ENCODE peak calls at places on chromosome 18, in eight cellular contexts. One of them, this sample, is unnamed.

GRCh38 chr18:71808576-71808975 is 735.6 kb downstream of the CBLN2 start:
- DNase-seq in amniotic stem cell: no peak
- DNase-seq in T-cell: no peak
- DNase-seq in activated CD4-positive, alpha-beta T cell treated with anti-CD3 and anti-CD28 coated beads, Interleukin-2, amount 50 U/mL, for 1 hour: no peak
- DNase-seq in iPS-NIHi11: no peak
- DNase-seq in HS-5: no peak
- DNase-seq in lower lobe of right lung: no peak
- DNase-seq in iPS DF 6.9: no peak
- DNase-seq in this sample: no peak

GRCh38 chr18:12422936-12423335 is 15.2 kb downstream of the PRELID3A start:
- DNase-seq in amniotic stem cell: no peak
- DNase-seq in T-cell: no peak
- DNase-seq in activated CD4-positive, alpha-beta T cell treated with anti-CD3 and anti-CD28 coated beads, Interleukin-2, amount 50 U/mL, for 1 hour: no peak
- DNase-seq in iPS-NIHi11: no peak
- DNase-seq in HS-5: no peak
- DNase-seq in lower lobe of right lung: no peak
- DNase-seq in iPS DF 6.9: no peak
- DNase-seq in this sample: no peak

GRCh38 chr18:79871481-79872091 is 73.8 kb downstream of the KCNG2 start:
- DNase-seq in amniotic stem cell: no peak
- DNase-seq in T-cell: no peak
- DNase-seq in activated CD4-positive, alpha-beta T cell treated with anti-CD3 and anti-CD28 coated beads, Interleukin-2, amount 50 U/mL, for 1 hour: no peak
- DNase-seq in iPS-NIHi11: no peak
- DNase-seq in HS-5: no peak
- DNase-seq in lower lobe of right lung: no peak
- DNase-seq in iPS DF 6.9: no peak
- DNase-seq in this sample: no peak

GRCh38 chr18:7633171-7633570 is 66.1 kb downstream of the PTPRM start:
- DNase-seq in amniotic stem cell: no peak
- DNase-seq in T-cell: no peak
- DNase-seq in activated CD4-positive, alpha-beta T cell treated with anti-CD3 and anti-CD28 coated beads, Interleukin-2, amount 50 U/mL, for 1 hour: no peak
- DNase-seq in iPS-NIHi11: no peak
- DNase-seq in HS-5: no peak
- DNase-seq in lower lobe of right lung: no peak
- DNase-seq in iPS DF 6.9: no peak
- DNase-seq in this sample: no peak

GRCh38 chr18:21703241-21703820 is 1.2 kb downstream of the ABHD3 start:
- DNase-seq in amniotic stem cell: no peak
- DNase-seq in T-cell: no peak
- DNase-seq in activated CD4-positive, alpha-beta T cell treated with anti-CD3 and anti-CD28 coated beads, Interleukin-2, amount 50 U/mL, for 1 hour: peak; percentile 15
- DNase-seq in iPS-NIHi11: peak; percentile 17
- DNase-seq in HS-5: no peak
- DNase-seq in lower lobe of right lung: no peak
- DNase-seq in iPS DF 6.9: no peak
- DNase-seq in this sample: no peak

GRCh38 chr18:79733135-79733609 is 53.6 kb downstream of the CTDP1 start:
- DNase-seq in amniotic stem cell: no peak
- DNase-seq in T-cell: no peak
- DNase-seq in activated CD4-positive, alpha-beta T cell treated with anti-CD3 and anti-CD28 coated beads, Interleukin-2, amount 50 U/mL, for 1 hour: no peak
- DNase-seq in iPS-NIHi11: no peak
- DNase-seq in HS-5: no peak
- DNase-seq in lower lobe of right lung: peak; percentile 34
- DNase-seq in iPS DF 6.9: no peak
- DNase-seq in this sample: no peak

GRCh38 chr18:62974388-62974787 is 259.0 kb downstream of the PHLPP1 start:
- DNase-seq in amniotic stem cell: no peak
- DNase-seq in T-cell: no peak
- DNase-seq in activated CD4-positive, alpha-beta T cell treated with anti-CD3 and anti-CD28 coated beads, Interleukin-2, amount 50 U/mL, for 1 hour: no peak
- DNase-seq in iPS-NIHi11: no peak
- DNase-seq in HS-5: no peak
- DNase-seq in lower lobe of right lung: no peak
- DNase-seq in iPS DF 6.9: no peak
- DNase-seq in this sample: no peak

GRCh38 chr18:79598885-79599175 is 80.8 kb upstream of the CTDP1 start:
- DNase-seq in amniotic stem cell: no peak
- DNase-seq in T-cell: no peak
- DNase-seq in activated CD4-positive, alpha-beta T cell treated with anti-CD3 and anti-CD28 coated beads, Interleukin-2, amount 50 U/mL, for 1 hour: no peak
- DNase-seq in iPS-NIHi11: no peak
- DNase-seq in HS-5: no peak
- DNase-seq in lower lobe of right lung: peak; percentile 22
- DNase-seq in iPS DF 6.9: no peak
- DNase-seq in this sample: no peak

GRCh38 chr18:2281523-2282199 is 289.6 kb downstream of the METTL4 start:
- DNase-seq in amniotic stem cell: no peak
- DNase-seq in T-cell: no peak
- DNase-seq in activated CD4-positive, alpha-beta T cell treated with anti-CD3 and anti-CD28 coated beads, Interleukin-2, amount 50 U/mL, for 1 hour: no peak
- DNase-seq in iPS-NIHi11: no peak
- DNase-seq in HS-5: no peak
- DNase-seq in lower lobe of right lung: no peak
- DNase-seq in iPS DF 6.9: no peak
- DNase-seq in this sample: no peak

GRCh38 chr18:26461405-26461804 is 86.9 kb downstream of the KCTD1 start:
- DNase-seq in amniotic stem cell: no peak
- DNase-seq in T-cell: no peak
- DNase-seq in activated CD4-positive, alpha-beta T cell treated with anti-CD3 and anti-CD28 coated beads, Interleukin-2, amount 50 U/mL, for 1 hour: no peak
- DNase-seq in iPS-NIHi11: no peak
- DNase-seq in HS-5: no peak
- DNase-seq in lower lobe of right lung: no peak
- DNase-seq in iPS DF 6.9: no peak
- DNase-seq in this sample: no peak

GRCh38 chr18:27136208-27136535 is 48.9 kb downstream of the CHST9 start:
- DNase-seq in amniotic stem cell: no peak
- DNase-seq in T-cell: no peak
- DNase-seq in activated CD4-positive, alpha-beta T cell treated with anti-CD3 and anti-CD28 coated beads, Interleukin-2, amount 50 U/mL, for 1 hour: no peak
- DNase-seq in iPS-NIHi11: peak; percentile 63
- DNase-seq in HS-5: peak; percentile 65
- DNase-seq in lower lobe of right lung: peak; percentile 51
- DNase-seq in iPS DF 6.9: peak; percentile 39
- DNase-seq in this sample: no peak

GRCh38 chr18:77059294-77059916 is 73.2 kb downstream of the MBP start:
- DNase-seq in amniotic stem cell: no peak
- DNase-seq in T-cell: no peak
- DNase-seq in activated CD4-positive, alpha-beta T cell treated with anti-CD3 and anti-CD28 coated beads, Interleukin-2, amount 50 U/mL, for 1 hour: no peak
- DNase-seq in iPS-NIHi11: peak; percentile 56
- DNase-seq in HS-5: no peak
- DNase-seq in lower lobe of right lung: no peak
- DNase-seq in iPS DF 6.9: no peak
- DNase-seq in this sample: no peak

GRCh38 chr18:49250819-49251388 is 209.5 kb downstream of the DYM start:
- DNase-seq in amniotic stem cell: no peak
- DNase-seq in T-cell: no peak
- DNase-seq in activated CD4-positive, alpha-beta T cell treated with anti-CD3 and anti-CD28 coated beads, Interleukin-2, amount 50 U/mL, for 1 hour: no peak
- DNase-seq in iPS-NIHi11: no peak
- DNase-seq in HS-5: no peak
- DNase-seq in lower lobe of right lung: no peak
- DNase-seq in iPS DF 6.9: no peak
- DNase-seq in this sample: no peak

GRCh38 chr18:63208676-63209075 is 110.9 kb downstream of the BCL2 start:
- DNase-seq in amniotic stem cell: no peak
- DNase-seq in T-cell: no peak
- DNase-seq in activated CD4-positive, alpha-beta T cell treated with anti-CD3 and anti-CD28 coated beads, Interleukin-2, amount 50 U/mL, for 1 hour: no peak
- DNase-seq in iPS-NIHi11: no peak
- DNase-seq in HS-5: no peak
- DNase-seq in lower lobe of right lung: no peak
- DNase-seq in iPS DF 6.9: no peak
- DNase-seq in this sample: no peak

GRCh38 chr18:36143391-36143790 is 13.7 kb downstream of the ELP2 start:
- DNase-seq in amniotic stem cell: no peak
- DNase-seq in T-cell: no peak
- DNase-seq in activated CD4-positive, alpha-beta T cell treated with anti-CD3 and anti-CD28 coated beads, Interleukin-2, amount 50 U/mL, for 1 hour: no peak
- DNase-seq in iPS-NIHi11: no peak
- DNase-seq in HS-5: no peak
- DNase-seq in lower lobe of right lung: no peak
- DNase-seq in iPS DF 6.9: no peak
- DNase-seq in this sample: no peak

GRCh38 chr18:58604301-58604700 is 24.6 kb downstream of the ALPK2 start:
- DNase-seq in amniotic stem cell: no peak
- DNase-seq in T-cell: no peak
- DNase-seq in activated CD4-positive, alpha-beta T cell treated with anti-CD3 and anti-CD28 coated beads, Interleukin-2, amount 50 U/mL, for 1 hour: no peak
- DNase-seq in iPS-NIHi11: no peak
- DNase-seq in HS-5: no peak
- DNase-seq in lower lobe of right lung: no peak
- DNase-seq in iPS DF 6.9: no peak
- DNase-seq in this sample: no peak

GRCh38 chr18:31497711-31498449 is at the start of gene DSG2:
- DNase-seq in amniotic stem cell: no peak
- DNase-seq in T-cell: no peak
- DNase-seq in activated CD4-positive, alpha-beta T cell treated with anti-CD3 and anti-CD28 coated beads, Interleukin-2, amount 50 U/mL, for 1 hour: peak; percentile 3
- DNase-seq in iPS-NIHi11: peak; percentile 92
- DNase-seq in HS-5: no peak
- DNase-seq in lower lobe of right lung: peak; percentile 84
- DNase-seq in iPS DF 6.9: peak; percentile 48
- DNase-seq in this sample: peak; percentile 76

GRCh38 chr18:59837586-59837985 is 62.2 kb upstream of the PMAIP1 start:
- DNase-seq in amniotic stem cell: peak; percentile 29
- DNase-seq in T-cell: no peak
- DNase-seq in activated CD4-positive, alpha-beta T cell treated with anti-CD3 and anti-CD28 coated beads, Interleukin-2, amount 50 U/mL, for 1 hour: peak; percentile 13
- DNase-seq in iPS-NIHi11: peak; percentile 72
- DNase-seq in HS-5: peak; percentile 31
- DNase-seq in lower lobe of right lung: no peak
- DNase-seq in iPS DF 6.9: peak; percentile 73
- DNase-seq in this sample: peak; percentile 14

GRCh38 chr18:45336431-45336830 is 278.8 kb upstream of the SLC14A2 start:
- DNase-seq in amniotic stem cell: no peak
- DNase-seq in T-cell: no peak
- DNase-seq in activated CD4-positive, alpha-beta T cell treated with anti-CD3 and anti-CD28 coated beads, Interleukin-2, amount 50 U/mL, for 1 hour: no peak
- DNase-seq in iPS-NIHi11: no peak
- DNase-seq in HS-5: no peak
- DNase-seq in lower lobe of right lung: no peak
- DNase-seq in iPS DF 6.9: no peak
- DNase-seq in this sample: no peak

GRCh38 chr18:45621068-45621511 is 5.8 kb downstream of the SLC14A2 start:
- DNase-seq in amniotic stem cell: no peak
- DNase-seq in T-cell: peak; percentile 11
- DNase-seq in activated CD4-positive, alpha-beta T cell treated with anti-CD3 and anti-CD28 coated beads, Interleukin-2, amount 50 U/mL, for 1 hour: peak; percentile 20
- DNase-seq in iPS-NIHi11: peak; percentile 77
- DNase-seq in HS-5: no peak
- DNase-seq in lower lobe of right lung: no peak
- DNase-seq in iPS DF 6.9: no peak
- DNase-seq in this sample: peak; percentile 31

GRCh38 chr18:58484989-58485962 is 143.6 kb downstream of the ALPK2 start:
- DNase-seq in amniotic stem cell: no peak
- DNase-seq in T-cell: no peak
- DNase-seq in activated CD4-positive, alpha-beta T cell treated with anti-CD3 and anti-CD28 coated beads, Interleukin-2, amount 50 U/mL, for 1 hour: no peak
- DNase-seq in iPS-NIHi11: peak; percentile 70
- DNase-seq in HS-5: no peak
- DNase-seq in lower lobe of right lung: no peak
- DNase-seq in iPS DF 6.9: no peak
- DNase-seq in this sample: no peak

GRCh38 chr18:12659904-12660605 is 2.1 kb upstream of the SPIRE1 start:
- DNase-seq in amniotic stem cell: no peak
- DNase-seq in T-cell: no peak
- DNase-seq in activated CD4-positive, alpha-beta T cell treated with anti-CD3 and anti-CD28 coated beads, Interleukin-2, amount 50 U/mL, for 1 hour: no peak
- DNase-seq in iPS-NIHi11: peak; percentile 60
- DNase-seq in HS-5: no peak
- DNase-seq in lower lobe of right lung: no peak
- DNase-seq in iPS DF 6.9: no peak
- DNase-seq in this sample: peak; percentile 21

GRCh38 chr18:74857901-74858300 is 260.2 kb downstream of the ZNF407 start:
- DNase-seq in amniotic stem cell: no peak
- DNase-seq in T-cell: no peak
- DNase-seq in activated CD4-positive, alpha-beta T cell treated with anti-CD3 and anti-CD28 coated beads, Interleukin-2, amount 50 U/mL, for 1 hour: no peak
- DNase-seq in iPS-NIHi11: no peak
- DNase-seq in HS-5: no peak
- DNase-seq in lower lobe of right lung: no peak
- DNase-seq in iPS DF 6.9: no peak
- DNase-seq in this sample: no peak